ENCODE peak calls at places on chromosomes 4 and X, in eight cellular contexts. M is body of pancreas; S is CD8-positive, alpha-beta T cell; A is endothelial cell; U is GM06990; F is fibroblast of pulmonary artery; T is cardiac muscle cell; H is AG09309. R is an unnamed sample.

GRCh38 chr4:158200214-158200613 is 10.1 kb upstream of the TMEM144 start:
- DNase-seq in M (no peak), S (no peak), A (no peak), U (no peak), F (no peak), T (no peak), H (no peak), R (no peak)

GRCh38 chrX:25049347-25049746 is 33.6 kb upstream of the ARX start:
- DNase-seq in M (no peak), S (no peak), A (no peak), U (no peak), F (peak; percentile 41), T (no peak), H (no peak), R (no peak)

GRCh38 chr4:140463182-140463581 is 34.9 kb downstream of the MGAT4D start:
- DNase-seq in M (no peak), S (no peak), A (no peak), U (no peak), F (no peak), T (no peak), H (no peak), R (no peak)

GRCh38 chr4:153748378-153748777 is 11.4 kb downstream of the RNF175 start:
- DNase-seq in M (peak; percentile 50), S (no peak), A (no peak), U (no peak), F (peak; percentile 51), T (no peak), H (peak; percentile 31), R (no peak)

GRCh38 chr4:1192493-1193205 is 20.3 kb upstream of the SPON2 start:
- DNase-seq in M (no peak), S (no peak), A (no peak), U (peak; percentile 3), F (no peak), T (no peak), H (no peak), R (no peak)

GRCh38 chrX:38692961-38693360 is 108.3 kb upstream of the MID1IP1 start:
- DNase-seq in M (no peak), S (no peak), A (no peak), U (no peak), F (no peak), T (no peak), H (no peak), R (no peak)

GRCh38 chr4:123246085-123246484 is 150.5 kb upstream of the SPRY1 start:
- DNase-seq in M (no peak), S (no peak), A (no peak), U (no peak), F (no peak), T (no peak), H (no peak), R (no peak)

GRCh38 chrX:11259437-11259836 is 33.8 kb upstream of the AMELX start:
- DNase-seq in M (no peak), S (no peak), A (no peak), U (peak; percentile 13), F (no peak), T (no peak), H (no peak), R (peak; percentile 2)

GRCh38 chr4:172975651-172976229 is 192.9 kb upstream of the GALNT7 start:
- DNase-seq in M (no peak), S (no peak), A (no peak), U (no peak), F (no peak), T (no peak), H (no peak), R (no peak)

GRCh38 chrX:149841929-149842328 is 39.1 kb upstream of the MAGEA8 start:
- DNase-seq in M (no peak), S (no peak), A (no peak), U (no peak), F (no peak), T (no peak), H (no peak), R (no peak)

GRCh38 chr4:7712021-7712420 is 227.6 kb downstream of the AFAP1 start:
- DNase-seq in M (no peak), S (no peak), A (no peak), U (no peak), F (no peak), T (no peak), H (no peak), R (no peak)

GRCh38 chr4:54657556-54658313 is at the start of gene KIT:
- DNase-seq in M (peak; percentile 21), S (no peak), A (peak; percentile 82), U (peak; percentile 10), F (peak; percentile 15), T (peak; percentile 85), H (no peak), R (peak; percentile 33)

GRCh38 chr4:121711263-121712000 is 14.7 kb upstream of the ANXA5 start:
- DNase-seq in M (peak; percentile 76), S (no peak), A (peak; percentile 75), U (peak; percentile 48), F (peak; percentile 96), T (peak; percentile 72), H (peak; percentile 86), R (peak; percentile 52)

GRCh38 chr4:962231-963208 is 10.8 kb downstream of the DGKQ start:
- DNase-seq in M (no peak), S (no peak), A (no peak), U (no peak), F (no peak), T (no peak), H (no peak), R (no peak)

GRCh38 chr4:112894951-112895350 is 154.5 kb upstream of the ANK2 start:
- DNase-seq in M (no peak), S (no peak), A (no peak), U (no peak), F (no peak), T (no peak), H (no peak), R (no peak)

GRCh38 chr4:179626687-179627086 is 2184.4 kb upstream of the AGA start:
- DNase-seq in M (no peak), S (no peak), A (peak; percentile 24), U (no peak), F (no peak), T (peak; percentile 43), H (no peak), R (no peak)

GRCh38 chrX:21745756-21746155 is 12.2 kb downstream of the SMPX start:
- DNase-seq in M (peak; percentile 25), S (peak; percentile 42), A (peak; percentile 21), U (no peak), F (peak; percentile 39), T (peak; percentile 56), H (no peak), R (peak; percentile 9)

GRCh38 chr4:118265312-118266144 is 87.3 kb downstream of the PRSS12 start:
- DNase-seq in M (peak; percentile 54), S (no peak), A (peak; percentile 43), U (no peak), F (peak; percentile 10), T (no peak), H (no peak), R (peak; percentile 18)

GRCh38 chr4:71941001-71941400 is 90.8 kb upstream of the NPFFR2 start:
- DNase-seq in M (peak; percentile 37), S (no peak), A (peak; percentile 21), U (no peak), F (peak; percentile 24), T (peak; percentile 66), H (no peak), R (peak; percentile 8)

GRCh38 chrX:78555401-78555980 is 103.6 kb downstream of the RTL3 start:
- DNase-seq in M (no peak), S (no peak), A (no peak), U (no peak), F (peak; percentile 9), T (no peak), H (no peak), R (peak; percentile 2)

GRCh38 chr4:726235-726787 is 20.7 kb downstream of the PCGF3 start:
- DNase-seq in M (no peak), S (no peak), A (no peak), U (no peak), F (peak; percentile 80), T (no peak), H (peak; percentile 74), R (no peak)

GRCh38 chrX:108167211-108167872 is 75.8 kb downstream of the ATG4A start:
- DNase-seq in M (no peak), S (no peak), A (no peak), U (no peak), F (peak; percentile 67), T (no peak), H (no peak), R (no peak)

GRCh38 chrX:103276581-103277002 is at the start of gene TCEAL5:
- DNase-seq in M (peak; percentile 4), S (no peak), A (peak; percentile 9), U (no peak), F (no peak), T (no peak), H (no peak), R (no peak)

GRCh38 chr4:95045429-95045828 is 287.7 kb downstream of the BMPR1B start:
- DNase-seq in M (no peak), S (no peak), A (no peak), U (no peak), F (peak; percentile 44), T (no peak), H (no peak), R (no peak)

GRCh38 chrX:40176979-40177430 is 79.2 kb upstream of the BCOR start:
- DNase-seq in M (peak; percentile 51), S (no peak), A (peak; percentile 11), U (no peak), F (no peak), T (peak; percentile 50), H (no peak), R (peak; percentile 47)
- TF ChIP-seq CTCF in M (no peak), S (no peak), A (no peak), U (no peak), F (no peak), T (no peak), H (no peak), R (no peak)

DNA sequence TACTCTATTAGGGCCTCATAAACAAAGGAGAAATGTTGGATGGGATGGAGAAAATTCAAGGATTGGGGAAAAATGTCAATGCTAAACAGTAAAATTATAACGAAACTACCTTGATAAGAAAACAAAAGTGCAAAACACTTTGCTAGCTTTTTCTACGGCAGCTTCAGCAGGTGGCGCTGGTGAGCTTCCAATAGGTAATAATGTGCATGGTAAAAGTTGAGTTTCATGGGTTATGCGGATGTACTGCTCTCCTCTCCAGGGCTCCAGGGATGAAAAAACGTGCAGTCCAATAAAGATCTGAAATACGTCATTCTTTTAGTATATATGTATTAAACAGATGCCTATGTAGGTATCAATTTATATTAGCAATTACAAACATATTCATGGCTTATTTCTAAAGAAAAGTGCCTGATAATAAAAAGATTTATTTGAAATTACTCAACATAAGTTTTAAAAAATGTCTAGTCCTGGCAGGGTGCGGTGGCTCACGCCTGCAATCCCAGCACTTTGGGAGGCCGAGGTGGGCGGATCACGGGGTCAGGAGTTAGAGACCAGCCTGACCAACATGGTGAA is 239.6 kb downstream of the GRXCR1 start:
- DNase-seq in M (peak; percentile 62), S (no peak), A (peak; percentile 77), U (peak; percentile 18), F (peak; percentile 81), T (peak; percentile 84), H (no peak), R (peak; percentile 51)
- TF ChIP-seq CTCF in M (peak; percentile 70), S (peak; percentile 32), A (peak; percentile 83), U (peak; percentile 86), F (peak; percentile 92), T (peak; percentile 83), H (peak; percentile 54), R (peak; percentile 84)

GRCh38 chr4:2755821-2756690 is at the start of gene TNIP2:
- DNase-seq in M (peak; percentile 87), S (peak; percentile 75), A (peak; percentile 74), U (peak; percentile 83), F (peak; percentile 76), T (peak; percentile 88), H (no peak), R (peak; percentile 99)
- TF ChIP-seq CTCF in M (peak; percentile 57), S (peak; percentile 22), A (no peak), U (no peak), F (peak; percentile 17), T (peak; percentile 26), H (peak; percentile 8), R (no peak)

GRCh38 chr4:47704693-47705325 is 133.1 kb downstream of the CORIN start:
- DNase-seq in M (peak; percentile 60), S (no peak), A (peak; percentile 54), U (no peak), F (peak; percentile 38), T (peak; percentile 83), H (no peak), R (peak; percentile 9)
- TF ChIP-seq CTCF in M (peak; percentile 52), S (no peak), A (no peak), U (peak; percentile 55), F (peak; percentile 44), T (peak; percentile 50), H (peak; percentile 54), R (peak; percentile 7)